ENCODE peak calls at places on chromosomes 16 and 17, in seven cellular contexts. V is PC-3, T is heart left ventricle, I is cardiac muscle cell, A is PC-9, C is A549, J is IMR-90. K is an unnamed sample. For H3K4me1 and H3K9me3, the result is how much of the 10 kb centered on the place peaks cover.

GRCh38 chr16:84511180-84511800 is 6.8 kb upstream of the MEAK7 start:
- DNase-seq in V (peak), T (peak), I (peak), A (peak), C (peak), J (peak), K (peak)

GRCh38 chr16:49411121-49411970 is 37.7 kb downstream of the C16orf78 start:
- DNase-seq in V (no peak), T (no peak), I (no peak), A (no peak), C (no peak), J (no peak), K (no peak)

GRCh38 chr17:251531-251930 is 70.1 kb upstream of the DOC2B start:
- DNase-seq in V (no peak), T (peak), I (no peak), A (no peak), C (no peak), J (no peak), K (no peak)

GRCh38 chr16:59591480-59591879 is 857.4 kb upstream of the GOT2 start:
- DNase-seq in V (peak), T (no peak), I (peak), A (no peak), C (no peak), J (peak), K (no peak)

GRCh38 chr17:76492989-76493501 is 8.2 kb downstream of the RHBDF2 start:
- DNase-seq in V (peak), T (peak), I (peak), A (no peak), C (no peak), J (peak), K (no peak)

GRCh38 chr16:4538386-4539235 is at the start of gene CDIP1:
- DNase-seq in V (peak), T (peak), I (peak), A (peak), C (peak), J (peak), K (peak)

GRCh38 chr16:81405702-81406113 is 38.9 kb upstream of the CMIP start:
- DNase-seq in V (peak), T (no peak), I (peak), A (peak), C (peak), J (peak), K (no peak)

GRCh38 chr16:11315499-11315898 is 29.8 kb upstream of the RMI2 start:
- DNase-seq in V (peak), T (no peak), I (peak), A (peak), C (no peak), J (peak), K (no peak)

GRCh38 chr16:55834044-55834443 is 1.1 kb upstream of the CES1 start:
- DNase-seq in V (no peak), T (no peak), I (no peak), A (no peak), C (no peak), J (no peak), K (no peak)

GRCh38 chr17:67779098-67779672 is 46.1 kb upstream of the BPTF start:
- DNase-seq in V (peak), T (peak), I (peak), A (no peak), C (peak), J (peak), K (peak)

GRCh38 chr16:28495098-28495793 is 803 bp downstream of the APOBR start:
- DNase-seq in V (no peak), T (no peak), I (no peak), A (no peak), C (no peak), J (no peak), K (no peak)

GRCh38 chr16:57643902-57644301 is 15.5 kb downstream of the ADGRG1 start:
- DNase-seq in V (no peak), T (no peak), I (no peak), A (no peak), C (no peak), J (no peak), K (no peak)

GRCh38 chr17:42000399-42001076 is 16.7 kb downstream of the DNAJC7 start:
- DNase-seq in V (no peak), T (no peak), I (no peak), A (no peak), C (no peak), J (no peak), K (no peak)

GRCh38 chr17:17794382-17794781 is 42.4 kb downstream of the SREBF1 start:
- DNase-seq in V (no peak), T (no peak), I (no peak), A (no peak), C (no peak), J (no peak), K (no peak)

GRCh38 chr16:86714166-86714565 is 135.8 kb downstream of the FOXL1 start:
- DNase-seq in V (peak), T (no peak), I (no peak), A (no peak), C (no peak), J (peak), K (no peak)

GRCh38 chr17:76381633-76382304 is 2.6 kb upstream of the SPHK1 start:
- DNase-seq in V (no peak), T (peak), I (peak), A (no peak), C (no peak), J (peak), K (no peak)

GRCh38 chr17:43410557-43411368 is 12.0 kb downstream of the ARL4D start:
- DNase-seq in V (no peak), T (peak), I (no peak), A (no peak), C (no peak), J (no peak), K (no peak)

GRCh38 chr16:89330177-89330856 is 112.8 kb downstream of the ZNF778 start:
- DNase-seq in V (peak), T (no peak), I (peak), A (peak), C (peak), J (peak), K (no peak)

GRCh38 chr16:76656951-76657498 is 379.8 kb downstream of the CNTNAP4 start:
- DNase-seq in V (no peak), T (no peak), I (no peak), A (no peak), C (no peak), J (no peak), K (peak)

GRCh38 chr17:81432873-81433451 is 37.7 kb downstream of the BAHCC1 start:
- DNase-seq in V (peak), T (no peak), I (peak), A (no peak), C (no peak), J (no peak), K (peak)

GRCh38 chr16:2209258-2210008 is 1.2 kb downstream of the BRICD5 start:
- DNase-seq in V (no peak), T (no peak), I (no peak), A (no peak), C (no peak), J (no peak), K (no peak)

GRCh38 chr16:66872927-66873684 is 7.2 kb upstream of the PDP2 start:
- DNase-seq in V (peak), T (peak), I (peak), A (peak), C (peak), J (peak), K (peak)

GRCh38 chr17:7650509-7651096 is at the start of gene ATP1B2:
- DNase-seq in V (peak), T (peak), I (peak), A (no peak), C (peak), J (no peak), K (peak)

GRCh38 chr17:69427486-69428197 is 13.1 kb downstream of the MAP2K6 start:
- DNase-seq in V (no peak), T (no peak), I (no peak), A (no peak), C (no peak), J (no peak), K (no peak)
- H3K4me1 ChIP-seq in V (under half), T (under half), I (under half), A (under half), C (under half), J (under half), K (under half)

GRCh38 chr17:19654901-19655300 is 6.3 kb downstream of the ALDH3A2 start:
- DNase-seq in V (no peak), T (no peak), I (no peak), A (no peak), C (no peak), J (no peak), K (no peak)
- H3K9me3 ChIP-seq in V (under half), T (under half), I (under half), A (under half), C (under half), J (under half), K (under half)

DNA sequence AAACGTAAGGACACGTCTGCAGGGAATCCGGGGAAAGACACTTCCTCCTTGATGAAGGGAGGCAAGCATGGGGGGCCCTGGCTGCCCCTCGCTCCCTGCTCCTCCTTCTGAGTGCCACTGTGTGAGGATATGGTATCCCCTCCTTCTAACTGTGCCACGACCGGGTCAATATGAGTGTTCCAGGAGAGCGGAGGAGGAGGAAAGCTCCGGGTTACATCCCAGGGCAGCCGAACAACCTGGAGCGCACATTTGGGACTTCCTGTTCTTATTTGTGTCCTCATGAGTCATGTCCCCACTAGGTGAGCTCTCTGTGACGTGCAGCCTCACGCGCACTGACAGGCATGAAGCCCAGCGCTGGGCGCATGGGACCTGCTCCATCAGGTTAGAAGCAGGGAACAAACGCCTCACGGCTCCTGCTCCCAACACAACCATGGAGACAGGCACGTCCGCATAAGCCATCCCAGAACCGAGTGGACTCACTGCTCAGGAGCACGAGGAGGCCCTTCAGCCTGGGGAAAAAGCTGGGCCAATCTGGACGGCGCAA is 92.9 kb upstream of the DNAH17 start:
- DNase-seq in V (no peak), T (no peak), I (no peak), A (no peak), C (no peak), J (no peak), K (no peak)
- TF ChIP-seq CTCF in V (no peak), T (no peak), I (no peak), A (no peak), C (no peak), J (no peak), K (no peak)

GRCh38 chr17:2171725-2172446 is 117.0 kb downstream of the HIC1 start:
- DNase-seq in V (peak), T (peak), I (peak), A (no peak), C (no peak), J (peak), K (no peak)

GRCh38 chr17:2172447-2172938 is 117.6 kb downstream of the HIC1 start:
- DNase-seq in V (peak), T (peak), I (peak), A (no peak), C (no peak), J (peak), K (no peak)

GRCh38 chr17:2174471-2175293 is 119.8 kb downstream of the HIC1 start:
- DNase-seq in V (no peak), T (peak), I (peak), A (no peak), C (no peak), J (peak), K (peak)

GRCh38 chr17:2174048-2174447 is 119.1 kb downstream of the HIC1 start:
- DNase-seq in V (no peak), T (no peak), I (no peak), A (no peak), C (no peak), J (peak), K (no peak)

DNA sequence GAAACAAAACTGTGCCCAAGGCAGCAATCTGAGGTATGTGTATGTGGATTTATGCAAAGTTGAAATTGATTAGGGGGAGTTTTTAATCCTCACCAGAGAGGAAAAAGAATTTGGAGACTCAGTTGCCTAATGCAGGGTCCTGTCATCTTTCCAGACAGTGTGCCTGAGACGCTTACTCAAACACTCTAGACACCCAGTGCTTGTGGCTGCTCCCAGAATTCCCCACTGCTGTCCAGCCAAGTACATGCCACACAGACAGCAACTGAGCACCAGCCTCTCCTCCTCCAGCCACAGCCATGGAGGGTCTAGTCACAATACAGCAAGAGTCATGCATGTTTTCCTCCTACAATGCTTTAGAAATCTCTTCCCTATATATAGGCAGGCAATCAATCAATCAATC is 118.1 kb downstream of the HIC1 start:
- DNase-seq in V (no peak), T (peak), I (peak), A (no peak), C (no peak), J (peak), K (no peak)
- H3K4me1 ChIP-seq in V (under half), T (under half), I (half or more), A (under half), C (under half), J (under half), K (under half)

DNA sequence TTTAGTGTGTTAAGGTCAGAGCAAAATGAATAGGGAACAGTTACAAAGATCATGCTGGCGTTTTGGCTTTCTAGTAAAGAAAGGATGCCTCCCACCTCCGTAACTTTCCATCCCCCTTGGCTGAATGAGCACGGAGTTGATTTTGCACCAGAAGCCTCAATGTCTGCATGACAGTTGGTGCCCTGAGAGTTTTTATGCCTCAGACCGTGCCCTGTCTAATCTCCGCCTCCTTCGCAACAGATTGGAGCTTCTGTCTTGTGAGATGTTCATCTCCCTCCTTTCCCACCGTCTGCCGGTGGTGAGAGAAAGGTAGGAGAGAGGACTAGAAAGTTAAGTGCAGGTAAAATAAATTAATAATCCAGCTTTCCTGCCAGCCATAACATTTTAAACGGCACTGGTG is 1.9 kb downstream of the HS3ST4 start:
- DNase-seq in V (no peak), T (no peak), I (no peak), A (no peak), C (no peak), J (no peak), K (no peak)
- H3K9me3 ChIP-seq in V (under half), T (under half), I (under half), A (under half), C (under half), J (under half), K (under half)

GRCh38 chr17:52517176-52517575 is 358.7 kb upstream of the CA10 start:
- DNase-seq in V (no peak), T (no peak), I (no peak), A (no peak), C (no peak), J (no peak), K (no peak)
- TF ChIP-seq CTCF in V (no peak), T (no peak), I (no peak), A (no peak), C (no peak), J (no peak), K (no peak)